ENCODE peak calls at places on chromosomes 16 and 17, in six cellular contexts. V is keratinocyte, S is GM23248, Q is PC-3, R is PC-9, D is H1. J is an unnamed sample. For H3K4me1, the result is how much of the 10 kb centered on the place peaks cover.

GRCh38 chr17:19507673-19508326 is 25.9 kb upstream of the SLC47A1 start:
- DNase-seq in S (peak), V (peak), Q (peak), R (peak), D (peak), J (peak)

GRCh38 chr16:90047714-90048346 is 28.6 kb upstream of the DBNDD1 start:
- DNase-seq in Q (no peak), D (no peak), S (peak), V (no peak), R (no peak), J (no peak)

GRCh38 chr16:22670551-22670970 is 143.4 kb upstream of the HS3ST2 start:
- DNase-seq in R (no peak), S (no peak), Q (peak), V (no peak), D (peak), J (no peak)

GRCh38 chr16:65666132-65666869 is 544.4 kb upstream of the CDH11 start:
- DNase-seq in R (no peak), D (no peak), S (no peak), V (no peak), Q (peak), J (peak)

GRCh38 chr17:7141824-7142223 is 27.2 kb upstream of the ASGR2 start:
- DNase-seq in Q (peak), D (no peak), S (no peak), V (no peak), R (peak), J (peak)

GRCh38 chr16:842631-843560 is 42.4 kb upstream of the GNG13 start:
- DNase-seq in V (no peak), D (no peak), R (no peak), Q (no peak), S (no peak), J (no peak)

GRCh38 chr16:10130482-10130996 is 51.7 kb downstream of the GRIN2A start:
- DNase-seq in R (no peak), Q (no peak), V (no peak), D (no peak), S (no peak), J (no peak)

GRCh38 chr17:76139801-76140660 is 1.0 kb downstream of the FOXJ1 start:
- DNase-seq in R (no peak), V (no peak), D (no peak), S (peak), Q (no peak), J (no peak)

GRCh38 chr17:56653877-56654276 is 60.4 kb downstream of the NOG start:
- DNase-seq in D (no peak), S (peak), Q (peak), V (peak), R (peak), J (peak)

GRCh38 chr17:6674586-6674985 is 23.0 kb downstream of the C17orf100 start:
- DNase-seq in D (no peak), V (no peak), R (no peak), S (no peak), Q (no peak), J (no peak)

GRCh38 chr16:31461921-31462804 is 2.9 kb downstream of the ARMC5 start:
- DNase-seq in Q (no peak), V (no peak), R (no peak), D (no peak), S (no peak), J (no peak)

GRCh38 chr16:65884018-65884417 is 482.5 kb upstream of the CDH5 start:
- DNase-seq in V (peak), R (no peak), S (peak), D (no peak), Q (peak), J (peak)

GRCh38 chr16:77657016-77657415 is 65.3 kb upstream of the NUDT7 start:
- DNase-seq in V (no peak), D (no peak), R (no peak), S (peak), Q (no peak), J (no peak)

GRCh38 chr17:794876-795275 is 12.7 kb downstream of the MRM3 start:
- DNase-seq in Q (peak), R (peak), D (no peak), S (peak), V (no peak), J (peak)

GRCh38 chr17:35645923-35646322 is 58.8 kb downstream of the AP2B1 start:
- DNase-seq in D (no peak), Q (no peak), V (no peak), S (no peak), R (no peak), J (no peak)

GRCh38 chr17:40251576-40251975 is 32.5 kb downstream of the WIPF2 start:
- DNase-seq in R (no peak), D (no peak), S (peak), Q (peak), V (peak), J (peak)

GRCh38 chr16:81457326-81458133 is 12.9 kb downstream of the CMIP start:
- DNase-seq in S (peak), V (no peak), R (no peak), Q (no peak), D (no peak), J (peak)

GRCh38 chr16:49441366-49441780 is 67.8 kb downstream of the C16orf78 start:
- DNase-seq in Q (no peak), S (no peak), D (no peak), R (no peak), V (no peak), J (no peak)

GRCh38 chr17:75983501-75984181 is 4.6 kb downstream of the TEN1 start:
- DNase-seq in R (peak), D (no peak), Q (no peak), V (no peak), S (peak), J (peak)

GRCh38 chr17:62912363-62912762 is 53.7 kb upstream of the TANC2 start:
- DNase-seq in D (no peak), Q (no peak), V (no peak), R (no peak), S (no peak), J (no peak)

GRCh38 chr17:68457168-68457538 is at the start of gene WIPI1:
- DNase-seq in V (no peak), Q (no peak), D (no peak), R (no peak), S (no peak), J (no peak)

GRCh38 chr16:23948949-23949392 is 113.2 kb downstream of the PRKCB start:
- DNase-seq in V (no peak), Q (no peak), R (no peak), D (no peak), S (no peak), J (no peak)

GRCh38 chr16:69851491-69852240 is 89.5 kb downstream of the WWP2 start:
- DNase-seq in S (peak), V (no peak), D (no peak), R (no peak), Q (no peak), J (no peak)

GRCh38 chr16:14500791-14501190 is 129.3 kb downstream of the PARN start:
- DNase-seq in R (no peak), V (no peak), Q (no peak), D (no peak), S (peak), J (no peak)

GRCh38 chr17:57025876-57026275 is 47.9 kb downstream of the SCPEP1 start:
- DNase-seq in Q (no peak), R (no peak), V (no peak), S (no peak), D (no peak), J (no peak)

GRCh38 chr17:59837362-59838195 is 55.2 kb downstream of the TUBD1 start:
- DNase-seq in S (peak), V (peak), R (peak), D (no peak), Q (peak), J (peak)

GRCh38 chr16:1745900-1746692 is 25.2 kb downstream of the NME3 start:
- DNase-seq in Q (peak), D (no peak), S (no peak), V (no peak), R (peak), J (no peak)

GRCh38 chr16:28205117-28205899 is 6.5 kb downstream of the XPO6 start:
- DNase-seq in S (no peak), D (no peak), V (no peak), R (no peak), Q (no peak), J (no peak)

GRCh38 chr16:54327609-54328008 is 41.0 kb upstream of the IRX3 start:
- DNase-seq in D (no peak), Q (no peak), R (no peak), V (no peak), S (no peak), J (no peak)

GRCh38 chr17:17724991-17725852 is 44.0 kb downstream of the RAI1 start:
- DNase-seq in R (no peak), S (no peak), D (no peak), V (no peak), Q (no peak), J (no peak)

GRCh38 chr17:8103549-8103948 is 14.8 kb downstream of the ALOXE3 start:
- DNase-seq in S (peak), D (no peak), R (no peak), V (no peak), Q (peak), J (peak)

GRCh38 chr17:4772235-4772613 is 538 bp downstream of the TM4SF5 start:
- DNase-seq in S (no peak), V (no peak), R (no peak), Q (no peak), D (no peak), J (no peak)

GRCh38 chr17:29840884-29841283 is 89.1 kb downstream of the SSH2 start:
- DNase-seq in D (no peak), Q (peak), R (no peak), V (no peak), S (peak), J (peak)
- H3K4me2 ChIP-seq in D (no peak), Q (no peak), R (no peak), V (no peak), S (no peak), J (no peak)

GRCh38 chr16:73068546-73069401 is 20.8 kb upstream of the ZFHX3 start:
- DNase-seq in S (peak), Q (peak), V (no peak), D (no peak), R (peak), J (peak)

GRCh38 chr16:73067671-73068545 is 20.0 kb upstream of the ZFHX3 start:
- DNase-seq in S (no peak), V (no peak), Q (no peak), D (no peak), R (no peak), J (no peak)

GRCh38 chr16:73066321-73066926 is 18.5 kb upstream of the ZFHX3 start:
- DNase-seq in S (no peak), R (no peak), V (no peak), D (no peak), Q (no peak), J (no peak)

GRCh38 chr16:73065617-73066313 is 17.8 kb upstream of the ZFHX3 start:
- DNase-seq in S (peak), Q (no peak), V (no peak), D (no peak), R (no peak), J (no peak)

DNA sequence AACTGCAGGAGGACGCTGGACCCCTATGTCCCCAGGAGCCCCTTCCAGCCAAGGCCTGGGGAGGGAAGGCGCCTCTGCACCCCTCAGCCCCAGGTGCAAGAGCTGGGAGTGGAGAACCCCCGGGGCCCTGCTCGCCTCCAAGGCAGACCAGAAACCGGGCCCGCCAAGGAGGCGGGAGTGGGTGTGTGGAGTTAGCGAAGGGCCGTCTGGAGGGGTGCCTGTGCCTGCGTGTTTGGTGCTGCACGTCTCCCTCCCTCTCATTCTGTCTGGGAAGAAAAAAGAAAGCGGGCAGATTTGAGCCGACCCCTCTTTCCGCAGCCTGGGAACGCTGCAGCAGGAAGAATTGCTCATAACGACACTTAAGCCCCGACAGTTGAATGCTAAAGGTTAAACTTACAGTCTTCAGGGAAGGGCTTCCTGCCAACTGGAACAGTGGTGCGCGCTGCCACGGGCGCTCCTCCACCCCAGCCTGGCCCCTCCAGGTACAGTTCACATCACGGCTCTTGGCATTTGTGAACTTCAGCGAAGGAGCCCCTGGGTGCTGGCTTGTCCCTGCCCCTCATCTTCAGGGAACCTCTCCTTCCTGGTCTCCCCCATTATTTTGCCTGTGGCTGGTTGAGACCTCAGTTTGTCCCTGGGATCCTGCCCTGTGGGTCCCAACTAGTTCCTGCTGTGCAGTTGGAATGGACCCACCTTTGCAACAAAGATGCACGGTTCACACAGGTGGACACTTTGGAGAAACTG is 19.2 kb upstream of the ZFHX3 start:
- DNase-seq in D (no peak), Q (no peak), V (no peak), R (no peak), S (peak), J (no peak)
- TF ChIP-seq EZH2 in D (peak), Q (no peak), V (peak), R (no peak), S (no peak), J (no peak)

GRCh38 chr16:75236232-75236631 is 15.2 kb downstream of the BCAR1 start:
- DNase-seq in D (no peak), V (no peak), R (no peak), S (no peak), Q (no peak), J (no peak)

GRCh38 chr16:75233611-75233938 is 14.8 kb downstream of the CTRB1 start:
- DNase-seq in Q (no peak), S (no peak), R (no peak), V (no peak), D (no peak), J (no peak)

GRCh38 chr16:75236736-75237397 is 14.6 kb downstream of the BCAR1 start:
- DNase-seq in S (no peak), D (no peak), Q (no peak), V (no peak), R (no peak), J (no peak)

GRCh38 chr16:75235721-75236193 is 15.7 kb downstream of the BCAR1 start:
- DNase-seq in S (no peak), Q (no peak), V (no peak), D (no peak), R (no peak), J (no peak)

GRCh38 chr16:75234856-75235696 is 16.3 kb downstream of the CTRB1 start:
- DNase-seq in V (no peak), S (no peak), Q (no peak), D (no peak), R (no peak), J (no peak)
- H3K4me1 ChIP-seq in V (under half), S (under half), Q (under half), D (under half), R (under half), J (under half)

GRCh38 chr16:50694206-50694605 is 800 bp downstream of the NOD2 start:
- DNase-seq in V (no peak), S (no peak), Q (no peak), R (no peak), D (no peak), J (no peak)

GRCh38 chr16:50690177-50690576 is 3.2 kb upstream of the NOD2 start:
- DNase-seq in R (no peak), V (no peak), Q (no peak), D (no peak), S (no peak), J (no peak)

GRCh38 chr16:50695017-50696000 is 1.9 kb downstream of the NOD2 start:
- DNase-seq in S (peak), D (no peak), V (no peak), Q (no peak), R (no peak), J (no peak)

GRCh38 chr16:50692999-50693781 is at the start of gene NOD2:
- DNase-seq in D (no peak), R (peak), Q (no peak), V (no peak), S (peak), J (no peak)

GRCh38 chr16:50692644-50692998 is 785 bp upstream of the NOD2 start:
- DNase-seq in R (no peak), S (no peak), V (no peak), Q (no peak), D (no peak), J (no peak)
- H3K4me2 ChIP-seq in R (no peak), S (no peak), V (no peak), Q (no peak), D (peak), J (no peak)

GRCh38 chr17:50090971-50091950 is 3.9 kb upstream of the PDK2 start:
- DNase-seq in R (no peak), D (no peak), Q (no peak), V (no peak), S (no peak), J (no peak)
- TF ChIP-seq EZH2 in R (no peak), D (no peak), Q (no peak), V (no peak), S (no peak), J (no peak)